ENCODE peak calls at places on chromosome 18, in five cellular contexts. Z is BE2C; J is kidney; P is CD8-positive, alpha-beta T cell; U is AG09309. G is an unnamed sample.
A peak's percentile ranks its signal among the peaks of the same experiment; 100 is the strongest.

GRCh38 chr18:8943900-8944870 is 158.3 kb upstream of the NDUFV2 start:
- DNase-seq in Z (no peak), J (no peak), P (no peak), U (peak; percentile 61), G (peak; percentile 69)

GRCh38 chr18:70333757-70334156 is 44.9 kb downstream of the SOCS6 start:
- DNase-seq in Z (no peak), J (no peak), P (no peak), U (peak; percentile 97), G (peak; percentile 94)

GRCh38 chr18:58221060-58221725 is 177.2 kb downstream of the NEDD4L start:
- DNase-seq in Z (no peak), J (no peak), P (no peak), U (no peak), G (peak; percentile 48)

GRCh38 chr18:54269924-54270844 is 867 bp downstream of the POLI start:
- DNase-seq in Z (no peak), J (no peak), P (no peak), U (no peak), G (peak; percentile 57)

GRCh38 chr18:45617284-45617683 is 2.0 kb downstream of the SLC14A2 start:
- DNase-seq in Z (no peak), J (peak; percentile 94), P (no peak), U (peak; percentile 76), G (peak; percentile 71)

GRCh38 chr18:75111673-75112485 is 97.1 kb downstream of the PTGR3 start:
- DNase-seq in Z (no peak), J (no peak), P (no peak), U (no peak), G (no peak)

GRCh38 chr18:1464444-1465217 is 560.0 kb downstream of the ADCYAP1 start:
- DNase-seq in Z (no peak), J (no peak), P (no peak), U (no peak), G (no peak)

GRCh38 chr18:9221661-9222060 is 85.1 kb downstream of the ANKRD12 start:
- DNase-seq in Z (no peak), J (no peak), P (no peak), U (no peak), G (no peak)

GRCh38 chr18:26089247-26090129 is 925 bp downstream of the SS18 start:
- DNase-seq in Z (peak; percentile 5), J (no peak), P (no peak), U (no peak), G (peak; percentile 46)

GRCh38 chr18:60534539-60534938 is 162.0 kb upstream of the MC4R start:
- DNase-seq in Z (no peak), J (no peak), P (no peak), U (no peak), G (peak; percentile 25)

GRCh38 chr18:23825978-23826405 is 136.7 kb downstream of the LAMA3 start:
- DNase-seq in Z (no peak), J (peak; percentile 79), P (no peak), U (peak; percentile 72), G (peak; percentile 95)

GRCh38 chr18:23822590-23823385 is 133.5 kb downstream of the LAMA3 start:
- DNase-seq in Z (no peak), J (no peak), P (no peak), U (no peak), G (peak; percentile 39)

GRCh38 chr18:23825496-23825895 is 136.2 kb downstream of the LAMA3 start:
- DNase-seq in Z (no peak), J (no peak), P (no peak), U (no peak), G (peak; percentile 20)

GRCh38 chr18:23824704-23825103 is 135.5 kb downstream of the LAMA3 start:
- DNase-seq in Z (no peak), J (no peak), P (no peak), U (no peak), G (peak; percentile 38)

GRCh38 chr18:23824235-23824634 is 135.0 kb downstream of the LAMA3 start:
- DNase-seq in Z (no peak), J (no peak), P (no peak), U (no peak), G (peak; percentile 13)
- TF ChIP-seq CTCF in Z (no peak), J (no peak), P (no peak), U (peak; percentile 8), G (no peak)

DNA sequence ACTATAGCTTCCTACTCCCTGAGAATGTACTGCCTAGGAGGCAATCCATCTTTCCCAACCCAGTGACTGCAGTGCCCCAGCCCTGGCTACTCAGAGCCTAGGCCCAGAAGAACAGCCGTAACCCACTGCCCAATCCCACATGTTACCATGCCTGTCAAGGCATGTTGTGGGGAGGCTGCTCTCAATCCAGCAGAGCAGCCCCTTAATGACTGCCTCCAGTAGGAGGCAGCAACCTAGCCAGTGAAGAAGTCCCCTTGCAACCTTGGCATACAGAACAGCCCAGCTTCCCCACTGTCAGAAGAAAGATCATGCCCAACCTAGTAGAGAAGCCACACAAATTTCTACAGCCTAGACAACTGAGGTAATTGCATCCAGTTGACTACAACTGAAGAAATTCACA is 44.2 kb upstream of the CDH7 start:
- DNase-seq in Z (no peak), J (no peak), P (no peak), U (no peak), G (no peak)
- H3K4me3 ChIP-seq in Z (no peak overlapping the region), J (no peak overlapping the region), P (no peak overlapping the region), U (no peak overlapping the region), G (no peak overlapping the region)

GRCh38 chr18:50571606-50572005 is 11.7 kb downstream of the MAPK4 start:
- DNase-seq in Z (no peak), J (no peak), P (no peak), U (no peak), G (no peak)

GRCh38 chr18:50578651-50579050 is 18.8 kb downstream of the MAPK4 start:
- DNase-seq in Z (no peak), J (no peak), P (no peak), U (no peak), G (no peak)

GRCh38 chr18:50569930-50570329 is 10.0 kb downstream of the MAPK4 start:
- DNase-seq in Z (no peak), J (no peak), P (no peak), U (no peak), G (no peak)

GRCh38 chr18:50578030-50578429 is 18.1 kb downstream of the MAPK4 start:
- DNase-seq in Z (no peak), J (no peak), P (no peak), U (no peak), G (no peak)

DNA sequence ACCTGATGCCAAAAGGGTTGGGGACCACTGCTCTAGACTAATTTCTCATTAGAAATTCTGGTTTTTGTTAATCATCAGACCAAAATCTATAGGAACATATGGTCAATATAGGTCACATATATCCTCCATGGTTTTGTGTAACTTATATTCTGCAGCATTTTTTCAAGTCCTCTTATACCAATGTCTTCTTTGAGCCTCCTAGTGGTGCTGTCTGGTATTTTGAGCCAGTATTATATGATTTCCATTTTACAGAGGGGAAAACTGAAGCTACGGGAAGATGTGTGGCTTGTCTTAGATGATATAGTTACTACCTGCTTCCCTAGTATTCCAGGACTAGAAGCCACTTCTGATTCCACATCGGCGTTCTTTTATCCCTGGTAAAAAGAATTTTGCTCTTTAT is 13.8 kb downstream of the MAPK4 start:
- DNase-seq in Z (no peak), J (no peak), P (no peak), U (no peak), G (no peak)
- TF ChIP-seq CTCF in Z (no peak), J (no peak), P (no peak), U (no peak), G (peak; percentile 25)

GRCh38 chr18:48942086-48942485 is 8.7 kb downstream of the SMAD7 start:
- DNase-seq in Z (no peak), J (no peak), P (no peak), U (no peak), G (no peak)

GRCh38 chr18:48942554-48943261 is 8.1 kb downstream of the SMAD7 start:
- DNase-seq in Z (no peak), J (peak; percentile 89), P (no peak), U (peak; percentile 95), G (peak; percentile 83)

GRCh38 chr18:48944634-48945033 is 6.1 kb downstream of the SMAD7 start:
- DNase-seq in Z (no peak), J (no peak), P (no peak), U (no peak), G (peak; percentile 65)

GRCh38 chr18:48943736-48944527 is 6.8 kb downstream of the SMAD7 start:
- DNase-seq in Z (no peak), J (no peak), P (no peak), U (no peak), G (no peak)

DNA sequence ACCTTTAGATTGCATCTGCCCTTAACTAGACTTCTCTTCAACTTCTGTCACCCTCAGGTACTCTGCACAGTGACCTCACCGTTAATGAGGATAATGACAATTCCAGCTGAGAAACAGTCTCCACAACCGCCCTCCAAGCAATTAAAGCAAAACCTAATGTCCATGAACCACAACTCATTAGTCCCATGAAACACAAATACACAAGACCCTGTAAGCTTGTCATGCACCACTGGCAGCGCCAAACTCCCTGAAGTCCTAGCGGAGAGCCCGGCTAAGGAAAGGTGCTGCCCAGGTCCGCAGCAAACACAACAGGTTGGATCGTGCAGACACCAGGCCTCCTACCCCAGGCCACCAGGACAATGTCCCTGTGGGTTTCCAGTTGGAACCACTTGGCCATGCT is 7.4 kb downstream of the SMAD7 start:
- DNase-seq in Z (no peak), J (no peak), P (no peak), U (no peak), G (no peak)
- H3K4me3 ChIP-seq in Z (no peak overlapping the region), J (peak overlapping the region; percentile 99), P (no peak overlapping the region), U (peak overlapping the region; percentile 27), G (peak overlapping the region; percentile 30)

GRCh38 chr18:56789004-56789888 is 138.1 kb downstream of the WDR7 start:
- DNase-seq in Z (peak; percentile 25), J (no peak), P (no peak), U (no peak), G (peak; percentile 69)
- TF ChIP-seq CTCF in Z (peak; percentile 66), J (no peak), P (no peak), U (peak; percentile 58), G (peak; percentile 45)

DNA sequence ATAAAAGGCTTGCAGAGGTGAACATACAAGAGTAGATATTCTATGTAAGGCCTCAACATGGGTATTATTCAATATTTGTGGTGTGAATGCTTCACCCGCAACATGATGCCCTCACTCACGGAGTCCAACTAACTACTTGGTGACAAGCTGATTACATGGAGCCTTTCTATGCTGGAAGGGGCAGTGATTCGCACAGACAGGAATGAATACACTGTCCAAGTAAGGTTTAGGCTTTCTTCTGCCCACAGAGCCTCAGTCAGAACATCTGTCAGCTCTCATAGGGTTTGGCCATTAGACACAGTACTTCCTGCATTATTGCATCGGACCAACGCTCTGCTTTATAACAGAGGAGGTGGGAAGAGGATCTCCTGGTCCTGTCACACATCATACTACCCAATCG is 80.3 kb upstream of the SLC35G4 start:
- DNase-seq in Z (no peak), J (no peak), P (no peak), U (no peak), G (no peak)
- H3K4me3 ChIP-seq in Z (no peak overlapping the region), J (no peak overlapping the region), P (no peak overlapping the region), U (no peak overlapping the region), G (no peak overlapping the region)

GRCh38 chr18:51028201-51028805 is 1.7 kb upstream of the SMAD4 start:
- DNase-seq in Z (no peak), J (no peak), P (no peak), U (no peak), G (no peak)
- TF ChIP-seq CTCF in Z (no peak), J (no peak), P (no peak), U (no peak), G (no peak)